ENCODE peak calls at places on chromosomes 3 and 15, in four cellular contexts. K is AG10803, Q is cardiac fibroblast, S is lung. X is an unnamed sample.

GRCh38 chr3:141345951-141346817 is 22.1 kb upstream of the ZBTB38 start:
- DNase-seq in Q (peak), K (no peak), S (no peak), X (no peak)

GRCh38 chr15:25680659-25680970 is 182.5 kb downstream of the ATP10A start:
- DNase-seq in K (no peak), S (no peak), Q (no peak), X (no peak)

GRCh38 chr3:144708437-144708836 is 736.8 kb downstream of the DIPK2A start:
- DNase-seq in Q (no peak), K (no peak), S (no peak), X (no peak)

GRCh38 chr15:49242820-49243219 is 72.8 kb downstream of the GALK2 start:
- DNase-seq in Q (peak), S (no peak), K (peak), X (peak)

GRCh38 chr15:68674975-68675374 is 96.2 kb downstream of the CORO2B start:
- DNase-seq in S (no peak), Q (no peak), K (no peak), X (peak)

GRCh38 chr3:150254199-150254786 is 153.8 kb upstream of the TSC22D2 start:
- DNase-seq in Q (no peak), K (no peak), S (no peak), X (no peak)

GRCh38 chr3:125150525-125151436 is 61.8 kb downstream of the SLC12A8 start:
- DNase-seq in K (no peak), S (peak), Q (no peak), X (peak)

GRCh38 chr3:61354604-61355003 is 103.4 kb upstream of the FHIT start:
- DNase-seq in S (no peak), Q (no peak), K (no peak), X (no peak)

GRCh38 chr3:171391432-171391831 is 68.8 kb downstream of the TNIK start:
- DNase-seq in Q (no peak), K (no peak), S (no peak), X (no peak)

GRCh38 chr3:55721716-55722484 is 234.8 kb upstream of the WNT5A start:
- DNase-seq in K (peak), Q (peak), S (peak), X (peak)

GRCh38 chr3:16079519-16079918 is 95.0 kb upstream of the GALNT15 start:
- DNase-seq in S (no peak), K (no peak), Q (peak), X (peak)

GRCh38 chr3:125119752-125120369 is 64.1 kb upstream of the HEG1 start:
- DNase-seq in K (no peak), Q (peak), S (no peak), X (peak)

GRCh38 chr3:32284443-32284842 is 46.0 kb downstream of the CMTM8 start:
- DNase-seq in S (no peak), K (no peak), Q (no peak), X (no peak)

GRCh38 chr3:194481103-194481502 is 5.7 kb downstream of the ATP13A3 start:
- DNase-seq in Q (peak), K (peak), S (no peak), X (peak)

GRCh38 chr15:66098019-66098363 is 155.6 kb downstream of the MEGF11 start:
- DNase-seq in K (no peak), S (no peak), Q (no peak), X (no peak)

GRCh38 chr3:142209655-142210054 is 15.7 kb downstream of the GK5 start:
- DNase-seq in K (peak), S (no peak), Q (peak), X (peak)

GRCh38 chr15:45186771-45187577 is 792 bp downstream of the SHF start:
- DNase-seq in K (no peak), Q (no peak), S (no peak), X (no peak)

GRCh38 chr3:157135671-157136396 is 24.1 kb downstream of the CCNL1 start:
- DNase-seq in Q (peak), K (peak), S (no peak), X (peak)

GRCh38 chr3:45597166-45597565 is 2.6 kb downstream of the LIMD1 start:
- DNase-seq in K (peak), S (no peak), Q (peak), X (peak)

GRCh38 chr3:182142928-182143327 is 431.2 kb downstream of the SOX2 start:
- DNase-seq in Q (no peak), S (no peak), K (no peak), X (no peak)

GRCh38 chr15:95557226-95558046 is 773.1 kb upstream of the NR2F2 start:
- DNase-seq in K (peak), Q (peak), S (no peak), X (peak)

GRCh38 chr15:82970696-82971095 is 15.3 kb upstream of the RAMAC start:
- DNase-seq in Q (no peak), K (no peak), S (no peak), X (no peak)

GRCh38 chr3:61926913-61927312 is 365.5 kb downstream of the PTPRG start:
- DNase-seq in S (no peak), K (peak), Q (peak), X (peak)

GRCh38 chr3:7401418-7401817 is 540.5 kb downstream of the GRM7 start:
- DNase-seq in S (no peak), K (no peak), Q (no peak), X (no peak)

GRCh38 chr3:29618395-29619291 is 337.8 kb downstream of the RBMS3 start:
- DNase-seq in Q (peak), K (peak), S (no peak), X (peak)

GRCh38 chr3:117587416-117587815 is 877.8 kb downstream of the TUSC7 start:
- DNase-seq in S (no peak), K (no peak), Q (no peak), X (no peak)

GRCh38 chr3:43379343-43379742 is 93.0 kb downstream of the SNRK start:
- DNase-seq in K (peak), S (no peak), Q (peak), X (peak)

GRCh38 chr3:63870606-63871005 is 6.9 kb downstream of the ATXN7 start:
- DNase-seq in Q (no peak), K (no peak), S (no peak), X (no peak)

GRCh38 chr15:101114146-101114545 is 137.7 kb downstream of the CHSY1 start:
- DNase-seq in Q (no peak), K (no peak), S (no peak), X (no peak)
- TF ChIP-seq CTCF in Q (no peak), K (no peak), S (no peak), X (no peak)

DNA sequence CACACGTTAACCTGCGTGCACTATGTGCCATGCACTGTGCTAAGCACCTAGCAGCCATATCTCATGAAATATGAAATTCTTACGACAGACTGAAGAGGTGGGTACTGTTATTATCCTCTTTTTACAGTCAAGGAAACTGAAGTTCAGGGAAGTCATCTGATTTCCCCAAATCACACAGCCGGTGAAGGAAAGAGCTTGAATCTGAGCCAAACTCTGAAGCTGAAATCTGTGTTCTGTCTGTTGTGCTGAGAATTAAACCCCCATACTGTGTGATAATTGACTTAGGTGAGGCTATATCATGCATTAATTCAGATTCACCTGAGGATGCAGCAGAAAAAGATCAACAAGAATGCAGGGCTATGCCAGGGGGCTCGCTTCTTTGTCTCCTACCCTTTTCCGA is 475 bp downstream of the FAM107A start:
- DNase-seq in S (no peak), K (no peak), Q (no peak), X (no peak)
- H3K4me3 ChIP-seq in S (peak), K (no peak), Q (no peak), X (peak)

GRCh38 chr15:70679919-70680231 is 83.5 kb downstream of the UACA start:
- DNase-seq in K (no peak), S (no peak), Q (no peak), X (no peak)
- TF ChIP-seq CTCF in K (no peak), S (no peak), Q (no peak), X (no peak)

DNA sequence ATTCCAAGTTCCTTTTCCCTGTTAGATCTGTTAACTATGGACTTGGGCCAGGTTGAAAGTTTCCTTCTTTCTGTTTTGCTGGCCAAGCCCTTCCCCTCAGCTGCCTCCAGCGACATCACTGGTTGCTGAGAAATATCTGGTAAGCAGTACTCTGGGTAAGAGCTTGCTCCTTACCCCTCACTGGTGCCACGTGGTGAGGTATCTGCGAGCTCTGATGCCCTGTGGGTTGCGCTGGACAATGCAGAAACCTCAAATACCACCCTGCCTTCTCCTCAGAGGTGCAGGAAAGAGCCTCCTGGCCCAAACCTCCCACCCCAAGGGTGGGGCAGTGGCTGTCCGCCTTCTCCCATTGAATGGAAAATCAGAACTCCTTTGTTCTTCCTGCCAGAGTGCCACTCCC is 42.9 kb upstream of the APH1B start:
- DNase-seq in Q (peak), S (peak), K (peak), X (peak)
- H3K4me3 ChIP-seq in Q (no peak), S (no peak), K (no peak), X (no peak)

X was measured in fibroblast of pulmonary artery.